ENCODE peak calls at places on chromosomes 3 and 15, in five cellular contexts. M is Calu3, K is GM06990, G is nephron progenitor cell, E is uterus. H is an unnamed sample.

GRCh38 chr15:90957105-90957790 is 2.6 kb downstream of the RCCD1 start:
- DNase-seq in M (no peak), K (no peak), G (peak), E (no peak), H (no peak)

GRCh38 chr3:159765860-159766294 is 222.8 kb upstream of the IL12A start:
- DNase-seq in M (no peak), K (no peak), G (no peak), E (peak), H (no peak)

GRCh38 chr3:32239638-32240550 is 1.4 kb downstream of the CMTM8 start:
- DNase-seq in M (peak), K (no peak), G (peak), E (no peak), H (peak)

GRCh38 chr3:128568602-128569490 is 75.8 kb upstream of the GATA2 start:
- DNase-seq in M (no peak), K (no peak), G (no peak), E (no peak), H (no peak)

GRCh38 chr3:64319391-64319790 is 94.1 kb upstream of the PRICKLE2 start:
- DNase-seq in M (no peak), K (no peak), G (no peak), E (no peak), H (no peak)

GRCh38 chr3:158711886-158712285 is 20.4 kb downstream of the RARRES1 start:
- DNase-seq in M (no peak), K (no peak), G (no peak), E (no peak), H (no peak)

GRCh38 chr3:42159706-42160472 is 68.7 kb downstream of the TRAK1 start:
- DNase-seq in M (peak), K (no peak), G (peak), E (no peak), H (peak)

GRCh38 chr15:100060276-100060926 is 281.4 kb downstream of the ADAMTS17 start:
- DNase-seq in M (no peak), K (no peak), G (no peak), E (peak), H (no peak)

GRCh38 chr3:131714585-131715220 is 211.9 kb upstream of the MRPL3 start:
- DNase-seq in M (no peak), K (peak), G (no peak), E (no peak), H (peak)

GRCh38 chr15:39438795-39439577 is 141.9 kb upstream of the THBS1 start:
- DNase-seq in M (no peak), K (no peak), G (no peak), E (peak), H (no peak)
- TF ChIP-seq CTCF in M (no peak), K (no peak), G (no peak), E (no peak), H (no peak)

GRCh38 chr3:134105876-134106556 is 76.3 kb upstream of the SLCO2A1 start:
- DNase-seq in M (no peak), K (no peak), G (no peak), E (no peak), H (no peak)
- TF ChIP-seq CTCF in M (no peak), K (no peak), G (no peak), E (no peak), H (no peak)

GRCh38 chr3:188584162-188584529 is 430.2 kb downstream of the LPP start:
- DNase-seq in M (no peak), K (no peak), G (no peak), E (no peak), H (no peak)
- TF ChIP-seq CTCF in M (no peak), K (no peak), G (no peak), E (no peak), H (no peak)

DNA sequence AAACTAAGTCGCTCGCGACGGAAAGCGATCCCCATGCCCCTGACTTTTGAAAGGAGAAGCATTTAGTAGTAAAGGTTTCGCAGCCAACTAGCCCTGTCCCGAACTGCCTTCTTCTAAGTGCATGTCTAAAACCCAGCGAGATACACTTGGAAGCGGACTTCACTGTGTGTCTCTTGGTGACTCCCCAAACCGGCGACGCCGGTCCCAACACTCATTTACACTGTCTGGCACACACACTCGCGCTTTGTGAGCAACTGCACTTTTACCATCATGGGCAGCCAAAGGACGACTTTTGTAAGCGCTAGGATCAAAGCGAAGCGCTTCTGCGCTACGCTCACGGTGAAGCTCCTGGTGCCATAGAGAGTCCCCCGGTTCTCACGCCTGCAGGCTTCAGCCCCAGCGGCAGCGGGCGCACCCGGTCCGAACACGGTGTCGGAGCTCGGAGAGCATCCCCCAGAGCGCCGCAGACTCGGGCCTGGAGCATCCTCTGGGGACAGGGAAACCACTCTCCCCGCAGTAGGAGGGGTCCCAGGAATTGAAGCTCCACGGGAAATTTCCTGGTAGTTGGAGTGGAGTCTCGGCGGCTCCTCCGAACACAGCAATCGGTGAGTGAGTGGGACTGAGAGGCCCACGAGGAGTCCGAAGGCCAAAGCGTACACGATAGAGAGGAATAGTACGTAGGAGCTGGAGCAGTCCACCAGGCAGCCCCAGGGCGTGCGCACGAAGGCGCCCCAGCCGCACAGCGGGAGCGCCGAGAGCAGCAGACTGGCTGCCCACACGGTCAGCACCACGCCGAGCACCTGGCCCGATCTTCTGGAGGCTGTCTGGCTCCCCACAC is 1.4 kb downstream of the GPR149 start:
- DNase-seq in M (no peak), K (no peak), G (peak), E (no peak), H (no peak)
- TF ChIP-seq CTCF in M (no peak), K (no peak), G (no peak), E (no peak), H (no peak)

GRCh38 chr15:33071451-33071850 is 123.1 kb downstream of the FMN1 start:
- DNase-seq in M (no peak), K (no peak), G (no peak), E (no peak), H (no peak)

GRCh38 chr15:33076937-33077336 is 117.6 kb downstream of the FMN1 start:
- DNase-seq in M (no peak), K (no peak), G (no peak), E (no peak), H (no peak)

GRCh38 chr15:33069161-33069560 is 125.4 kb downstream of the FMN1 start:
- DNase-seq in M (no peak), K (no peak), G (no peak), E (no peak), H (no peak)

DNA sequence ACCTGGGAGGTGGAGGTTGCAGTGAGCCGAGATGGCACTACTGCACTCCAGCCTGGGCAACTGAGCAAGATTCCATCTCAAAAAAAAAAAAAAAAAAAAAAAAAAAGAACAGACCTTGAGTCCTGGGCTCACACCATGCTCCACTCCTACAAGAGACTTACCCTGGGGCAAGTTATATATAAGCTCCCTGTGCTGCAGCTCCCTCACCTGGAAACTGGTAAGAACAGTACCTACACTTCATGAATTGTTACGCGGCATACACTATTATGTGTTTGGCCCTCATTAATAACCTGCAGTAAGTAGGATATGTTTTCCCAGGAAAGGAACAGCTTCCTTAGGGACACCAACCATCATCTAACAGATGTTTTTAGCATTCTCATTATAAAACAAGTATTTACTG is 119.6 kb downstream of the FMN1 start:
- DNase-seq in M (no peak), K (no peak), G (no peak), E (no peak), H (no peak)
- TF ChIP-seq CTCF in M (no peak), K (no peak), G (no peak), E (no peak), H (no peak)

DNA sequence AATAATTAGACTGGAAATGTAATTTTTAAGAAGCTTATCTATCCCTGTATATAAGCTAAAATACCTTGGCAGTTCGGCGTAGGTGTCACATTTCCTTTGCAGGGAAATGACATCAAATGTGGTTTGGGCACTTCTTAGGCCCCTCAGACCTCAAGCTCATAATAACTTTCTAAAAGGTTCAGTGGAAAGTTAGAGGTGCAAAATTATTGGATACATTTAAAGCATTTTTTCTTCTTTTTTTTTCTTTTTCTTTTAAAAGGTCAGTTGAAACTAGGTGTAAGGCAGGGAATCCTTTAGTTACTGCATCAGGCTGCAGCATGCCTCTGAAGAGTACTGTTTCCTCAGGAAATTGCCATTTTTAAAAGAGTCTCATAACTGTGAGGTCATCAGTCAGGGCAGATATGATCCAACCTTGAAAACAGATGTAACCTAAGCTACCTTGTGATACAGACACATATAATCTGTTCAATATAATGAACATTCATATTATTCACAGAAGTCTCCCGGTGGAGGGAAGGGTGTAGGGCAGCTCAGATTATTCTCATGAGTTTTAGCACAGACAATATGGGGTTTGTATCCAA is 4.8 kb downstream of the SACM1L start:
- DNase-seq in M (no peak), K (no peak), G (no peak), E (no peak), H (peak)
- TF ChIP-seq CTCF in M (no peak), K (no peak), G (no peak), E (no peak), H (no peak)

GRCh38 chr3:150365132-150365604 is 42.9 kb upstream of the TSC22D2 start:
- DNase-seq in M (no peak), K (no peak), G (no peak), E (no peak), H (peak)

GRCh38 chr3:150370129-150370602 is 37.9 kb upstream of the TSC22D2 start:
- DNase-seq in M (peak), K (no peak), G (peak), E (peak), H (no peak)

GRCh38 chr3:150370982-150371381 is 37.1 kb upstream of the TSC22D2 start:
- DNase-seq in M (no peak), K (no peak), G (no peak), E (no peak), H (no peak)

GRCh38 chr3:150371741-150372254 is 36.3 kb upstream of the TSC22D2 start:
- DNase-seq in M (peak), K (no peak), G (no peak), E (peak), H (no peak)

DNA sequence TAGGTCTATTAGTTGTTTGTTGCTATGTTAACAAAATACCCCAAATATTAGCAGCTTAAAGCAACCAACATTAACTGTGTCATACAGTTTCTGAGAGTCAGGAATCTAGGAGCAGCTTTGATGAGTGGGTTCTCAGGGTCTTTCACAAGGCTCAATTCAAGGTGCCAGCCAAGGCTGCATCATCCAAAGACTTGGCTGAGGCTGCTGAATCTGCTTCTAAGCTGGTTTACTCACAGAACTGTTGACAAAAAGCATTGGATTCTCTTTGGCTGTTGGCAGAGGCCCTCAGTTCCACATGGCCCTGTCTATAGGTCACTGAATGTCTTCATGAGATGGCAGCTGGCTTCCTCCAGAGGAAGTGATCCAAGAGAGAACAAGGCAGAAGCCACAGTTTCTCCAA is 40.3 kb upstream of the TSC22D2 start:
- DNase-seq in M (no peak), K (no peak), G (no peak), E (no peak), H (no peak)
- TF ChIP-seq CTCF in M (no peak), K (no peak), G (no peak), E (no peak), H (no peak)

H was measured in GM13977.